ENCODE peak calls at places on chromosomes 1 and 21, in ten cellular contexts. O is heart right ventricle; T is GM04504; F is adrenal gland; M is stimulated activated CD4-positive, alpha-beta T cell treated with anti-CD3 and anti-CD28 coated beads, Interleukin-1b, Interleukin-23, amount 100 ng/mL, for 4 hours; V is activated CD4-positive, alpha-beta T cell treated with anti-CD3 and anti-CD28 coated beads for 1 hour; G is activated T-cell treated with anti-CD3 and anti-CD28 coated beads for 1 hour; Y is myocyte; Q is T-helper 2 cell; S is endothelial cell. R is an unnamed sample.
A peak's percentile ranks its signal among the peaks of the same experiment; 100 is the strongest.

GRCh38 chr1:103448560-103448959 is 76.9 kb upstream of the RNPC3 start:
- DNase-seq in F (no peak), G (no peak), M (no peak), S (no peak), T (no peak), Q (no peak), V (no peak), O (no peak), Y (peak; percentile 34), R (peak; percentile 29)

GRCh38 chr1:36151133-36151844 is 2.0 kb upstream of the TRAPPC3 start:
- DNase-seq in S (no peak), V (no peak), M (no peak), Y (peak; percentile 57), Q (no peak), T (no peak), O (no peak), F (no peak), G (no peak), R (peak; percentile 38)

GRCh38 chr1:116508984-116509980 is 61.5 kb downstream of the CD58 start:
- DNase-seq in Y (peak; percentile 68), M (no peak), O (no peak), T (peak; percentile 51), G (no peak), F (no peak), S (no peak), V (no peak), Q (no peak), R (peak; percentile 91)

GRCh38 chr1:108561145-108561458 is 1.2 kb downstream of the EEIG2 start:
- DNase-seq in G (no peak), O (no peak), Y (no peak), M (no peak), V (no peak), T (no peak), S (no peak), F (no peak), Q (no peak), R (no peak)

GRCh38 chr1:29695809-29696208 is 459.5 kb downstream of the PTPRU start:
- DNase-seq in F (no peak), Q (no peak), Y (no peak), T (no peak), V (no peak), O (no peak), G (no peak), M (no peak), S (no peak), R (no peak)

GRCh38 chr1:82391712-82392111 is 591.0 kb downstream of the ADGRL2 start:
- DNase-seq in T (no peak), M (no peak), Y (no peak), G (no peak), O (no peak), Q (no peak), F (no peak), V (no peak), S (no peak), R (no peak)

GRCh38 chr1:223129229-223129851 is 13.7 kb downstream of the TLR5 start:
- DNase-seq in M (peak; percentile 57), Y (no peak), F (peak; percentile 77), S (peak; percentile 91), G (peak; percentile 62), O (peak; percentile 86), Q (peak; percentile 41), T (no peak), V (peak; percentile 44), R (no peak)

GRCh38 chr1:247456914-247457638 is 828 bp downstream of the OR2B11 start:
- DNase-seq in V (no peak), G (no peak), Q (no peak), S (no peak), F (no peak), M (no peak), T (no peak), O (no peak), Y (no peak), R (no peak)

GRCh38 chr1:167714851-167715652 is 6.7 kb upstream of the MPZL1 start:
- DNase-seq in S (peak; percentile 88), Q (peak; percentile 72), T (peak; percentile 53), Y (peak; percentile 89), G (peak; percentile 80), F (peak; percentile 87), V (peak; percentile 77), M (peak; percentile 91), O (peak; percentile 77), R (peak; percentile 82)

GRCh38 chr21:42666023-42666747 is 12.8 kb downstream of the PDE9A start:
- DNase-seq in T (no peak), F (peak; percentile 76), S (no peak), Y (no peak), V (no peak), O (no peak), Q (no peak), M (no peak), G (no peak), R (no peak)

GRCh38 chr1:60171793-60172192 is 98.2 kb upstream of the C1orf87 start:
- DNase-seq in G (no peak), Y (peak; percentile 67), S (no peak), T (peak; percentile 6), F (no peak), V (no peak), M (no peak), O (no peak), Q (no peak), R (peak; percentile 90)

GRCh38 chr1:183110466-183110865 is 75.6 kb upstream of the LAMC2 start:
- DNase-seq in F (no peak), O (no peak), Q (no peak), S (no peak), V (no peak), M (no peak), G (no peak), Y (no peak), T (no peak), R (no peak)

GRCh38 chr1:178536844-178537371 is 24.0 kb downstream of the TEX35 start:
- DNase-seq in O (peak; percentile 48), T (peak; percentile 99), G (no peak), F (no peak), S (no peak), Y (peak; percentile 99), V (no peak), M (no peak), Q (no peak), R (peak; percentile 99)

GRCh38 chr1:236142358-236143103 is at the start of gene GPR137B:
- DNase-seq in V (peak; percentile 45), F (peak; percentile 43), G (peak; percentile 32), Y (peak; percentile 24), Q (peak; percentile 39), S (peak; percentile 49), O (peak; percentile 45), M (peak; percentile 51), T (no peak), R (peak; percentile 28)

GRCh38 chr1:151841141-151841540 is 1.5 kb upstream of the C2CD4D start:
- DNase-seq in G (no peak), M (no peak), F (no peak), Q (no peak), S (no peak), O (no peak), Y (peak; percentile 59), V (no peak), T (no peak), R (peak; percentile 87)

GRCh38 chr21:23223882-23224281 is 2225.7 kb downstream of the NCAM2 start:
- DNase-seq in Y (no peak), S (no peak), F (no peak), Q (no peak), O (no peak), V (no peak), G (no peak), M (no peak), T (no peak), R (no peak)

GRCh38 chr1:3035871-3036645 is 14.8 kb downstream of the ACTRT2 start:
- DNase-seq in S (no peak), F (no peak), O (no peak), Q (no peak), G (no peak), Y (no peak), V (no peak), M (no peak), T (no peak), R (no peak)

GRCh38 chr1:236204656-236205055 is 62.3 kb downstream of the GPR137B start:
- DNase-seq in F (no peak), O (no peak), V (no peak), S (no peak), Y (no peak), M (no peak), G (no peak), Q (no peak), T (no peak), R (peak; percentile 7)

GRCh38 chr1:74712863-74713262 is 20.0 kb downstream of the CRYZ start:
- DNase-seq in M (no peak), Q (no peak), Y (no peak), S (no peak), O (no peak), F (no peak), G (no peak), V (no peak), T (no peak), R (no peak)

GRCh38 chr1:233443040-233443439 is 115.5 kb downstream of the MAP3K21 start:
- DNase-seq in F (peak; percentile 31), S (no peak), Y (no peak), T (peak; percentile 3), O (no peak), Q (no peak), M (no peak), V (no peak), G (no peak), R (no peak)

GRCh38 chr1:172480421-172480820 is 36.6 kb upstream of the PIGC start:
- DNase-seq in G (no peak), Q (no peak), Y (no peak), O (no peak), M (no peak), S (no peak), T (no peak), V (no peak), F (no peak), R (no peak)

GRCh38 chr21:41443562-41443961 is 17.5 kb downstream of the MX1 start:
- DNase-seq in O (no peak), F (no peak), Y (no peak), T (no peak), S (no peak), V (peak; percentile 8), M (no peak), Q (no peak), G (no peak), R (no peak)

GRCh38 chr21:46056450-46056903 is 41.4 kb upstream of the COL6A2 start:
- DNase-seq in S (no peak), V (no peak), O (peak; percentile 83), T (peak; percentile 86), Q (no peak), M (no peak), G (no peak), F (peak; percentile 70), Y (peak; percentile 76), R (no peak)

GRCh38 chr1:79822053-79822452 is 815.5 kb upstream of the ADGRL4 start:
- DNase-seq in M (no peak), G (no peak), Y (no peak), Q (no peak), V (no peak), F (no peak), O (no peak), T (no peak), S (no peak), R (no peak)

GRCh38 chr1:54126271-54126815 is 26.5 kb downstream of the CDCP2 start:
- DNase-seq in Y (no peak), O (no peak), V (no peak), Q (no peak), M (no peak), F (no peak), T (no peak), G (no peak), S (no peak), R (no peak)

GRCh38 chr1:6466023-6466422 is at the start of gene TNFRSF25:
- DNase-seq in M (no peak), T (no peak), V (peak; percentile 45), Y (no peak), O (no peak), S (no peak), Q (peak; percentile 63), G (peak; percentile 53), F (no peak), R (no peak)

GRCh38 chr1:45007311-45007710 is 3.8 kb downstream of the HECTD3 start:
- DNase-seq in O (no peak), T (no peak), S (no peak), Y (no peak), V (no peak), F (peak; percentile 12), Q (no peak), M (no peak), G (no peak), R (no peak)

GRCh38 chr21:26070822-26071425 is 99.6 kb downstream of the APP start:
- DNase-seq in F (no peak), S (no peak), G (peak; percentile 1), Y (no peak), O (no peak), Q (peak; percentile 5), T (peak; percentile 63), M (no peak), V (no peak), R (peak; percentile 27)